ENCODE peak calls at places on chromosomes 11 and 22, in nine cellular contexts. W is iris pigment epithelial cell; A is AG08395; R is stomach; M is CD4-positive, CD25-positive, alpha-beta regulatory T cell; V is Peyer's patch; Y is stimulated activated CD8-positive, alpha-beta memory T cell treated with anti-CD3 and anti-CD28 coated beads, Interleukin-15, amount 100 ng/mL, for 1 hour; N is skeletal muscle cell; K is NCI-H748 treated with DMSO at 0.1 percent for 48 hours. J is an unnamed sample.

GRCh38 chr11:92296138-92296515 is 71.5 kb downstream of the FAT3 start:
- DNase-seq in K (no peak), R (no peak), Y (no peak), W (peak; percentile 14), V (no peak), M (no peak), N (peak; percentile 56), A (peak; percentile 27), J (no peak)

GRCh38 chr11:57085604-57086003 is 96.1 kb upstream of the LRRC55 start:
- DNase-seq in Y (no peak), W (no peak), A (no peak), V (no peak), M (no peak), R (no peak), N (no peak), K (no peak), J (no peak)

GRCh38 chr11:35381720-35382322 is 37.5 kb downstream of the SLC1A2 start:
- DNase-seq in N (no peak), V (no peak), A (no peak), Y (no peak), R (no peak), W (no peak), K (no peak), M (no peak), J (no peak)

GRCh38 chr11:133988686-133989410 is 32.1 kb upstream of the IGSF9B start:
- DNase-seq in N (no peak), V (no peak), Y (no peak), K (no peak), W (no peak), A (no peak), R (no peak), M (no peak), J (no peak)

GRCh38 chr11:44286268-44286880 is 23.6 kb downstream of the ALX4 start:
- DNase-seq in K (peak; percentile 24), M (peak; percentile 72), N (no peak), Y (peak; percentile 18), V (peak; percentile 72), W (peak; percentile 42), A (peak; percentile 84), R (peak; percentile 41), J (peak; percentile 33)

GRCh38 chr22:49480340-49480739 is 347.3 kb downstream of the BRD1 start:
- DNase-seq in M (no peak), R (no peak), W (no peak), V (no peak), A (no peak), N (no peak), Y (no peak), K (no peak), J (no peak)

GRCh38 chr11:122323754-122324421 is 207.9 kb upstream of the BLID start:
- DNase-seq in Y (no peak), V (no peak), A (no peak), N (no peak), M (no peak), R (no peak), W (no peak), K (no peak), J (no peak)

GRCh38 chr22:22988150-22988549 is 82.2 kb upstream of the GNAZ start:
- DNase-seq in N (no peak), V (no peak), A (no peak), Y (no peak), K (no peak), W (no peak), R (no peak), M (no peak), J (no peak)

GRCh38 chr11:86558219-86558618 is 114.2 kb downstream of the ME3 start:
- DNase-seq in V (no peak), K (no peak), W (peak; percentile 80), R (no peak), N (no peak), M (no peak), Y (no peak), A (peak; percentile 23), J (no peak)

GRCh38 chr11:69156218-69156639 is 494 bp downstream of the SMIM38 start:
- DNase-seq in R (no peak), A (no peak), K (no peak), W (no peak), V (no peak), M (no peak), N (no peak), Y (no peak), J (no peak)

GRCh38 chr11:17183836-17184235 is 23.9 kb downstream of the PIK3C2A start:
- DNase-seq in R (no peak), V (no peak), Y (no peak), A (no peak), M (no peak), W (no peak), K (no peak), N (no peak), J (no peak)

GRCh38 chr11:84465040-84465439 is 1162.1 kb downstream of the DLG2 start:
- DNase-seq in R (no peak), N (peak; percentile 62), W (peak; percentile 6), Y (no peak), A (no peak), K (no peak), V (no peak), M (no peak), J (no peak)

GRCh38 chr11:43681543-43681942 is 1.0 kb downstream of the HSD17B12 start:
- DNase-seq in M (no peak), R (no peak), W (peak; percentile 17), Y (no peak), V (no peak), N (no peak), K (peak; percentile 28), A (no peak), J (no peak)

GRCh38 chr11:130719516-130719915 is 196.8 kb downstream of the SNX19 start:
- DNase-seq in V (no peak), A (peak; percentile 53), M (no peak), N (no peak), K (no peak), W (peak; percentile 63), Y (no peak), R (no peak), J (no peak)

GRCh38 chr11:91085985-91086384 is 863.1 kb upstream of the CHORDC1 start:
- DNase-seq in R (no peak), Y (no peak), K (no peak), M (no peak), N (peak; percentile 13), A (no peak), V (no peak), W (no peak), J (no peak)

GRCh38 chr11:116657842-116658825 is 114.7 kb downstream of the BUD13 start:
- DNase-seq in R (no peak), V (no peak), W (no peak), N (no peak), Y (no peak), K (no peak), A (no peak), M (no peak), J (no peak)

GRCh38 chr11:73271936-73272679 is at the start of gene P2RY6:
- DNase-seq in V (peak; percentile 51), M (no peak), Y (no peak), A (peak; percentile 61), W (peak; percentile 39), K (no peak), N (no peak), R (peak; percentile 27), J (no peak)

GRCh38 chr22:37624017-37624365 is 15.4 kb downstream of the GGA1 start:
- DNase-seq in Y (no peak), W (no peak), A (no peak), K (no peak), M (no peak), V (peak; percentile 74), R (no peak), N (no peak), J (peak; percentile 82)

GRCh38 chr11:70203749-70204465 is 811 bp downstream of the FADD start:
- DNase-seq in K (peak; percentile 5), Y (peak; percentile 92), V (peak; percentile 69), R (peak; percentile 67), A (peak; percentile 79), N (peak; percentile 48), W (peak; percentile 92), M (peak; percentile 93), J (peak; percentile 92)

GRCh38 chr11:72189448-72190250 is 2.3 kb upstream of the FOLR1 start:
- DNase-seq in R (no peak), A (peak; percentile 46), M (no peak), V (no peak), N (no peak), W (no peak), K (no peak), Y (no peak), J (peak; percentile 33)

GRCh38 chr11:3183523-3183922 is 18.4 kb upstream of the OSBPL5 start:
- DNase-seq in K (no peak), M (no peak), W (no peak), R (no peak), V (peak; percentile 16), N (no peak), Y (no peak), A (no peak), J (no peak)

GRCh38 chr11:125082611-125083311 is 19.7 kb downstream of the SLC37A2 start:
- DNase-seq in Y (no peak), M (no peak), K (no peak), R (no peak), V (no peak), N (peak; percentile 66), A (peak; percentile 66), W (peak; percentile 79), J (no peak)

GRCh38 chr11:60798631-60799030 is 13.5 kb downstream of the MS4A10 start:
- DNase-seq in M (no peak), W (no peak), R (no peak), V (peak; percentile 42), N (no peak), A (no peak), Y (no peak), K (no peak), J (no peak)

GRCh38 chr11:118114266-118114665 is 27.5 kb upstream of the SMIM35 start:
- DNase-seq in W (no peak), N (no peak), M (peak; percentile 7), Y (no peak), V (no peak), K (no peak), A (no peak), R (no peak), J (no peak)

GRCh38 chr11:20015529-20016427 is 144.5 kb downstream of the DBX1 start:
- DNase-seq in Y (no peak), N (no peak), K (peak; percentile 41), M (no peak), W (peak; percentile 56), A (no peak), V (no peak), R (no peak), J (no peak)

GRCh38 chr11:75706260-75706729 is 11.3 kb upstream of the MOGAT2 start:
- DNase-seq in V (peak; percentile 82), Y (peak; percentile 41), N (peak; percentile 18), K (peak; percentile 66), W (peak; percentile 73), M (peak; percentile 70), R (peak; percentile 77), A (peak; percentile 89), J (peak; percentile 76)

GRCh38 chr22:38924197-38924952 is 33.0 kb upstream of the APOBEC3A start:
- DNase-seq in K (peak; percentile 99), V (peak; percentile 81), W (peak; percentile 91), A (peak; percentile 79), R (peak; percentile 94), Y (no peak), N (peak; percentile 60), M (no peak), J (peak; percentile 90)

GRCh38 chr22:28148816-28149465 is 229.9 kb upstream of the PITPNB start:
- DNase-seq in W (no peak), R (no peak), N (no peak), Y (no peak), M (no peak), V (no peak), A (no peak), K (no peak), J (no peak)

GRCh38 chr22:24107668-24108067 is 73.6 kb upstream of the SUSD2 start:
- DNase-seq in R (peak; percentile 61), K (no peak), A (peak; percentile 92), W (peak; percentile 84), Y (no peak), M (no peak), N (peak; percentile 76), V (peak; percentile 62), J (peak; percentile 56)

GRCh38 chr11:107705027-107705426 is 6.8 kb downstream of the SLN start:
- DNase-seq in M (no peak), N (peak; percentile 88), K (no peak), A (peak; percentile 92), R (no peak), Y (no peak), W (peak; percentile 91), V (no peak), J (no peak)

GRCh38 chr22:49638788-49639187 is 188.9 kb downstream of the BRD1 start:
- DNase-seq in K (no peak), Y (no peak), M (no peak), N (no peak), R (no peak), W (no peak), A (no peak), V (no peak), J (no peak)